ENCODE peak calls at places on chromosomes 5 and 9, in nine cellular contexts. F, B, Z, M, K, A, Q, E and R are unnamed samples.
A peak's percentile ranks its signal among the peaks of the same experiment; 100 is the strongest.

GRCh38 chr9:129685933-129686259 is 20.4 kb downstream of the PRRX2 start:
- DNase-seq in F (no peak), B (no peak), Z (no peak), M (no peak), K (no peak), A (no peak), Q (no peak), E (no peak), R (no peak)

GRCh38 chr9:115035872-115036612 is 81.9 kb downstream of the TNC start:
- DNase-seq in F (peak; percentile 99), B (no peak), Z (no peak), M (no peak), K (no peak), A (no peak), Q (no peak), E (peak; percentile 32), R (no peak)

GRCh38 chr5:11904270-11904906 is at the start of gene CTNND2:
- DNase-seq in F (peak; percentile 77), B (peak; percentile 74), Z (no peak), M (peak; percentile 31), K (peak; percentile 62), A (no peak), Q (peak; percentile 67), E (no peak), R (peak; percentile 81)

GRCh38 chr9:112050544-112051475 is 124.3 kb downstream of the SUSD1 start:
- DNase-seq in F (peak; percentile 99), B (no peak), Z (peak; percentile 57), M (no peak), K (no peak), A (peak; percentile 70), Q (no peak), E (no peak), R (peak; percentile 70)

GRCh38 chr9:93154293-93154903 is 20.3 kb upstream of the NINJ1 start:
- DNase-seq in F (no peak), B (no peak), Z (no peak), M (peak; percentile 51), K (no peak), A (no peak), Q (no peak), E (no peak), R (no peak)

GRCh38 chr9:98781588-98782383 is 14.6 kb downstream of the ANKS6 start:
- DNase-seq in F (peak; percentile 6), B (no peak), Z (peak; percentile 81), M (peak; percentile 69), K (no peak), A (no peak), Q (peak; percentile 79), E (peak; percentile 89), R (no peak)

GRCh38 chr9:97132865-97133264 is 93.9 kb upstream of the CTSV start:
- DNase-seq in F (no peak), B (no peak), Z (no peak), M (no peak), K (no peak), A (no peak), Q (no peak), E (no peak), R (no peak)

GRCh38 chr5:960551-960950 is 48.1 kb upstream of the NKD2 start:
- DNase-seq in F (no peak), B (no peak), Z (no peak), M (no peak), K (no peak), A (no peak), Q (peak; percentile 63), E (no peak), R (peak; percentile 31)

GRCh38 chr5:61228691-61229280 is 66.5 kb upstream of the SMIM15 start:
- DNase-seq in F (peak; percentile 82), B (no peak), Z (no peak), M (no peak), K (no peak), A (no peak), Q (no peak), E (no peak), R (no peak)

GRCh38 chr9:90546200-90546599 is 96.4 kb downstream of the DIRAS2 start:
- DNase-seq in F (peak; percentile 94), B (no peak), Z (no peak), M (no peak), K (no peak), A (peak; percentile 53), Q (no peak), E (no peak), R (peak; percentile 52)

GRCh38 chr5:73205309-73205708 is 32.3 kb downstream of the TMEM174 start:
- DNase-seq in F (no peak), B (no peak), Z (no peak), M (peak; percentile 59), K (no peak), A (no peak), Q (no peak), E (no peak), R (no peak)

GRCh38 chr5:40481226-40481625 is 198.5 kb upstream of the PTGER4 start:
- DNase-seq in F (peak; percentile 15), B (no peak), Z (no peak), M (no peak), K (no peak), A (no peak), Q (no peak), E (no peak), R (no peak)

GRCh38 chr9:107870927-107871720 is 381.6 kb upstream of the KLF4 start:
- DNase-seq in F (no peak), B (no peak), Z (no peak), M (no peak), K (no peak), A (no peak), Q (no peak), E (no peak), R (no peak)

GRCh38 chr9:34984049-34984448 is 5.5 kb upstream of the DNAJB5 start:
- DNase-seq in F (peak; percentile 30), B (no peak), Z (no peak), M (no peak), K (no peak), A (no peak), Q (no peak), E (no peak), R (no peak)

GRCh38 chr5:45385321-45386058 is 310.7 kb downstream of the HCN1 start:
- DNase-seq in F (peak; percentile 82), B (no peak), Z (no peak), M (no peak), K (no peak), A (no peak), Q (no peak), E (peak; percentile 90), R (no peak)

GRCh38 chr5:157245477-157245876 is 20.4 kb upstream of the CYFIP2 start:
- DNase-seq in F (peak; percentile 47), B (no peak), Z (no peak), M (no peak), K (no peak), A (no peak), Q (no peak), E (no peak), R (no peak)

GRCh38 chr5:14871573-14872069 is at the start of gene ANKH:
- DNase-seq in F (peak; percentile 76), B (no peak), Z (peak; percentile 79), M (peak; percentile 89), K (no peak), A (peak; percentile 63), Q (peak; percentile 93), E (peak; percentile 16), R (peak; percentile 81)

GRCh38 chr9:135650408-135650807 is 11.1 kb upstream of the GLT6D1 start:
- DNase-seq in F (no peak), B (no peak), Z (no peak), M (no peak), K (no peak), A (no peak), Q (no peak), E (no peak), R (no peak)
- H3K9me3 ChIP-seq in F (no peaks in the 10 kb centered on the region), B (peaks cover 6% of the 10 kb centered on the region), Z (peaks cover 39% of the 10 kb centered on the region), M (peaks cover 36% of the 10 kb centered on the region), K (peaks cover 31% of the 10 kb centered on the region), A (no peaks in the 10 kb centered on the region), Q (peaks cover 14% of the 10 kb centered on the region), E (peaks cover 9% of the 10 kb centered on the region), R (peaks cover 3% of the 10 kb centered on the region)

GRCh38 chr5:173989432-173990082 is 587 bp downstream of the C5orf47 start:
- DNase-seq in F (no peak), B (no peak), Z (no peak), M (no peak), K (no peak), A (no peak), Q (no peak), E (no peak), R (no peak)
- H3K9me3 ChIP-seq in F (no peaks in the 10 kb centered on the region), B (no peaks in the 10 kb centered on the region), Z (no peaks in the 10 kb centered on the region), M (no peaks in the 10 kb centered on the region), K (no peaks in the 10 kb centered on the region), A (no peaks in the 10 kb centered on the region), Q (no peaks in the 10 kb centered on the region), E (no peaks in the 10 kb centered on the region), R (no peaks in the 10 kb centered on the region)

DNA sequence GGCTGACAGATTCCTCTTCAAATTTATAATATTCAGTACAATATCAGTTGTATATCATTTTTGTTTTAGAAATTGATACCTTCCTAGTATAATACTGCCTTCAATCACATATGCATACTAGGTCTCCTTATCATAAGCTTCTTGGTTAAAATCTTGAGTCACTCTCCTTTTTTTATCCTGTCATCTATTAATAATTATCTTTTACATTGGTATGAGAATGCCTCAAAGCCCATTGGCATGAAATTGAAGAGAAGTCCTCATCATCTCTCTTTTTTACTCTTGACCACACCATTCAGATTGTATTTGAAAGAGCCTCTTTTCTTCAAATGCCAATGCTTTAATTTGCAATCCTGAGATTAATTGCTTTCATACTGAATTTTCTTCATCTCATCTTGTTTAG is 810.3 kb downstream of the BRINP1 start:
- DNase-seq in F (no peak), B (no peak), Z (no peak), M (no peak), K (no peak), A (no peak), Q (no peak), E (no peak), R (no peak)
- H3K9me3 ChIP-seq in F (no peaks in the 10 kb centered on the region), B (no peaks in the 10 kb centered on the region), Z (no peaks in the 10 kb centered on the region), M (no peaks in the 10 kb centered on the region), K (no peaks in the 10 kb centered on the region), A (no peaks in the 10 kb centered on the region), Q (no peaks in the 10 kb centered on the region), E (peaks cover 8% of the 10 kb centered on the region), R (no peaks in the 10 kb centered on the region)

GRCh38 chr5:158599132-158599531 is 500.6 kb downstream of the EBF1 start:
- DNase-seq in F (peak; percentile 71), B (no peak), Z (no peak), M (no peak), K (no peak), A (no peak), Q (no peak), E (no peak), R (no peak)
- H3K9me3 ChIP-seq in F (no peaks in the 10 kb centered on the region), B (no peaks in the 10 kb centered on the region), Z (no peaks in the 10 kb centered on the region), M (no peaks in the 10 kb centered on the region), K (no peaks in the 10 kb centered on the region), A (no peaks in the 10 kb centered on the region), Q (no peaks in the 10 kb centered on the region), E (no peaks in the 10 kb centered on the region), R (no peaks in the 10 kb centered on the region)

GRCh38 chr5:96771395-96771794 is 36.4 kb downstream of the ERAP1 start:
- DNase-seq in F (no peak), B (no peak), Z (no peak), M (no peak), K (no peak), A (no peak), Q (no peak), E (no peak), R (no peak)
- H3K9me3 ChIP-seq in F (no peaks in the 10 kb centered on the region), B (no peaks in the 10 kb centered on the region), Z (no peaks in the 10 kb centered on the region), M (no peaks in the 10 kb centered on the region), K (no peaks in the 10 kb centered on the region), A (no peaks in the 10 kb centered on the region), Q (no peaks in the 10 kb centered on the region), E (no peaks in the 10 kb centered on the region), R (no peaks in the 10 kb centered on the region)

GRCh38 chr5:163330723-163331668 is 106.4 kb upstream of the CCNG1 start:
- DNase-seq in F (no peak), B (peak; percentile 37), Z (no peak), M (no peak), K (peak; percentile 57), A (no peak), Q (no peak), E (no peak), R (no peak)
- H3K9me3 ChIP-seq in F (no peaks in the 10 kb centered on the region), B (no peaks in the 10 kb centered on the region), Z (no peaks in the 10 kb centered on the region), M (no peaks in the 10 kb centered on the region), K (peaks cover 3% of the 10 kb centered on the region), A (no peaks in the 10 kb centered on the region), Q (no peaks in the 10 kb centered on the region), E (no peaks in the 10 kb centered on the region), R (no peaks in the 10 kb centered on the region)